ENCODE peak calls at places on chromosome 12, in four cellular contexts. O is K562, N is GM12891, M is GM12878. E is an unnamed sample.

GRCh38 chr12:65999564-66000280 is 130.8 kb downstream of the LLPH start:
- DNase-seq in O (no peak), M (no peak), N (no peak), E (no peak)

GRCh38 chr12:54357802-54358619 is 6.3 kb downstream of the GPR84 start:
- DNase-seq in O (peak), N (peak), M (peak), E (no peak)

GRCh38 chr12:120488057-120488660 is 7.8 kb upstream of the DYNLL1 start:
- DNase-seq in N (no peak), O (peak), M (no peak), E (no peak)

GRCh38 chr12:79638490-79638889 is 52.3 kb downstream of the PAWR start:
- DNase-seq in M (no peak), N (no peak), O (no peak), E (no peak)

GRCh38 chr12:65695077-65695865 is 129.0 kb upstream of the HMGA2 start:
- DNase-seq in N (no peak), M (no peak), O (peak), E (no peak)

GRCh38 chr12:89384050-89384749 is 31.9 kb upstream of the DUSP6 start:
- DNase-seq in M (no peak), N (no peak), O (no peak), E (peak)

GRCh38 chr12:68304626-68305025 is 27.5 kb downstream of the MDM1 start:
- DNase-seq in O (no peak), N (no peak), M (no peak), E (no peak)

GRCh38 chr12:630656-631632 is 32.3 kb downstream of the NINJ2 start:
- DNase-seq in M (no peak), N (peak), O (no peak), E (peak)

GRCh38 chr12:21774358-21775129 is at the start of gene KCNJ8:
- DNase-seq in N (no peak), O (peak), M (no peak), E (no peak)

GRCh38 chr12:50637870-50638481 is 125.9 kb upstream of the ATF1 start:
- DNase-seq in O (peak), M (no peak), N (no peak), E (peak)
- TF ChIP-seq SPI1 in O (no peak), M (no peak), N (no peak), E (no peak)

GRCh38 chr12:25496098-25496587 is 56.9 kb downstream of the LMNTD1 start:
- DNase-seq in O (no peak), N (no peak), M (no peak), E (no peak)
- TF ChIP-seq SPI1 in O (no peak), N (no peak), M (no peak), E (no peak)

GRCh38 chr12:53077030-53077429 is 2.2 kb downstream of the SPRYD3 start:
- DNase-seq in O (no peak), M (no peak), N (no peak), E (no peak)
- TF ChIP-seq SPI1 in O (no peak), M (no peak), N (no peak), E (no peak)

GRCh38 chr12:111035578-111036301 is 115.4 kb upstream of the MYL2 start:
- DNase-seq in O (no peak), N (no peak), M (no peak), E (no peak)

GRCh38 chr12:111031956-111032919 is 111.9 kb upstream of the MYL2 start:
- DNase-seq in N (no peak), O (no peak), M (no peak), E (no peak)

GRCh38 chr12:111034911-111035577 is 114.7 kb upstream of the MYL2 start:
- DNase-seq in O (no peak), N (no peak), M (no peak), E (no peak)

GRCh38 chr12:111034148-111034910 is 114.0 kb upstream of the MYL2 start:
- DNase-seq in O (no peak), M (no peak), N (no peak), E (no peak)

GRCh38 chr12:111033281-111034147 is 113.1 kb upstream of the MYL2 start:
- DNase-seq in O (no peak), N (no peak), M (no peak), E (no peak)
- TF ChIP-seq SPI1 in O (no peak), N (no peak), M (no peak), E (no peak)

DNA sequence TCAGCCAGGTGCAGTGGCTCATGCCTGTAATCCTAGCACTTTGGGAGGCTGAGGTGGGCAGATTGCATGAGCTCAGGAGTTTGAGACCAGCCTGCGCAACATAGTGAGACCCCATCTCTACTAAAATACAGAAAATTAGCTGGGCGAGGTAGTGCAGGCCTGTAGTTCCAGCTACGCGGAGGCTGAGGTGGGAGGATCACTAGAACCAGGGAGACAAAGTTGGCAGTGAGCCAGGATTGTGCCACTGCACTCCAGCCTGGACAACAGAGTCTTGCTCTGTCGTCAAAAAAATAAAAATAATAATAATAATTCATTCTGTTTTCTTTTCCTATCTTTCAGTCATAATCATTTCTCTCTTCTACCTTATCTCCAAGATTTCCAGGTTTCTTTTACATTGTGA is 48.6 kb upstream of the USP44 start:
- DNase-seq in M (no peak), O (no peak), N (no peak), E (no peak)
- TF ChIP-seq SPI1 in M (no peak), O (no peak), N (no peak), E (no peak)

GRCh38 chr12:57341275-57341990 is 89.4 kb downstream of the R3HDM2 start:
- DNase-seq in O (no peak), N (no peak), M (no peak), E (no peak)
- TF ChIP-seq SPI1 in O (no peak), N (no peak), M (no peak), E (no peak)

GRCh38 chr12:121579190-121579791 is 1.5 kb downstream of the KDM2B start:
- DNase-seq in N (peak), O (peak), M (no peak), E (no peak)
- TF ChIP-seq SPI1 in N (no peak), O (no peak), M (no peak), E (no peak)

DNA sequence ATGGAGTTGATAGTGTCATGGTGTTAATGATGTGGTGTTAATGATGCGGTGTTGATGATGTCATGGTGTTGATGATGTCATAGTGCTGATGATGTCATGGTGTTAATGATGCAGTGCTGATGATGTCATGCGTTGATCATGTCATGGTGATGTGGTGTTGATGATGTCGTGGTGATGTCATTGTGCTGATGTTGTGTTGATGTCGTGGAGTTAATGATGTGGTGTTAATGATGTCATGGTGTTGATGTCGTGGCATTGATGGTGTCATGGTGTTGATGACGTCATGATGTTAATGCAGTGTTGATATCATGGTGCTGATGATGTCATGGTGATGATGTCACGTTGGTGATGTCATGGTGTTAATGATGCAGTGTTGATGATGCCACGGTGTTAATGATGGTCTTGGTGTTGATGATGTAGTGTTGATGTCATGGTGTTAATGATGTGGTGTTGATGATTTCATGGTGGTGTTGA is 49.1 kb upstream of the RIMBP2 start:
- DNase-seq in N (no peak), M (no peak), O (peak), E (no peak)
- TF ChIP-seq SPI1 in N (no peak), M (no peak), O (no peak), E (no peak)

GRCh38 chr12:32891956-32892355 is 4.6 kb downstream of the PKP2 start:
- DNase-seq in N (no peak), O (no peak), M (no peak), E (no peak)
- TF ChIP-seq SPI1 in N (no peak), O (no peak), M (no peak), E (no peak)

GRCh38 chr12:124761876-124762275 is 101.8 kb downstream of the SCARB1 start:
- DNase-seq in M (no peak), N (no peak), O (no peak), E (no peak)

GRCh38 chr12:124761056-124761455 is 102.6 kb downstream of the SCARB1 start:
- DNase-seq in O (no peak), N (no peak), M (no peak), E (no peak)

GRCh38 chr12:124758266-124759200 is 105.1 kb downstream of the SCARB1 start:
- DNase-seq in M (no peak), N (no peak), O (no peak), E (no peak)

GRCh38 chr12:124760548-124760947 is 103.1 kb downstream of the SCARB1 start:
- DNase-seq in M (no peak), O (no peak), N (no peak), E (no peak)

DNA sequence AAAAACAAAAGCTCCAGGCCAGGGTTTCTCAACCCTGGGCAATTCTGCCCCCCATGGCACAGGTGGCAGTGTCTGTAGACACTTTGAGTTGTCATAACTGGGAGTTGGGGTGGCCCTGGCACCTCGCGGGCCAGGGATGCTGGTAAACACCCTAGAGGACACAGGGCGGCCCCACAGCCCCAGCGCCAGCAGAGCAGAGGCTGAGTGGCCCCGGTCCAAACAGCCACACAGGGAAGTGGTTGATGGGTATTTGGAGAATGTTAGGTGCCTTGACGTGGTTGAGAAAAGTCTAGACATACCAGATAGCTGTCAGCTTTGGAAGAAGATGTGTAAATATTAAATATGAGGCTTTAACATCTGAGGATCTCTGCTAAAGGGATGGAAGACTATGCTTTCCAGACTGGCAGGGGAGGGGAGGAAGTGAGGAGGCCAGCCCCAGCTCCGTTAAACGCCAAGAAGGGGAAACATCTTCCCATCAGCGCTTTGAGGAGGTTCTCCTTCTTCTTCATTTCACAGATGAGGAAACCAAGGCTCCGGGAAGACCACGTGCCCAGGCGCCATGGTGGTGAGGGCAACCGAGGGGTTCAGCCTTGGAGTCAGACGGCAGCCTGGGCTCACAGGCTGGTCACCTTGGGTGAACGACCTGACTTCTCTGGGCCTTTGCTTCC is 103.7 kb downstream of the SCARB1 start:
- DNase-seq in M (no peak), N (no peak), O (no peak), E (peak)
- TF ChIP-seq SPI1 in M (no peak), N (no peak), O (no peak), E (peak)